ENCODE peak calls at places on chromosomes 4 and X, in six cellular contexts. One of them, this sample, is unnamed. For H3K4me1, the result is how much of the 10 kb centered on the place peaks cover.

GRCh38 chrX:4277122-4277521 is 563.7 kb upstream of the PRKX start:
- DNase-seq in ovary: no peak
- DNase-seq in upper lobe of left lung: no peak
- DNase-seq in transverse colon: no peak
- DNase-seq in HepG2: no peak
- DNase-seq in H1: no peak
- DNase-seq in this sample: no peak

GRCh38 chrX:144732588-144732987 is 514.7 kb upstream of the SPANXN1 start:
- DNase-seq in ovary: no peak
- DNase-seq in upper lobe of left lung: no peak
- DNase-seq in transverse colon: no peak
- DNase-seq in HepG2: no peak
- DNase-seq in H1: no peak
- DNase-seq in this sample: no peak

GRCh38 chr4:164952551-164952950 is 24.9 kb downstream of the TRIM61 start:
- DNase-seq in ovary: no peak
- DNase-seq in upper lobe of left lung: no peak
- DNase-seq in transverse colon: no peak
- DNase-seq in HepG2: no peak
- DNase-seq in H1: no peak
- DNase-seq in this sample: no peak

GRCh38 chr4:120865985-120866384 is 56.5 kb downstream of the PRDM5 start:
- DNase-seq in ovary: no peak
- DNase-seq in upper lobe of left lung: no peak
- DNase-seq in transverse colon: no peak
- DNase-seq in HepG2: no peak
- DNase-seq in H1: no peak
- DNase-seq in this sample: no peak

GRCh38 chr4:156388826-156389225 is 435.2 kb upstream of the CTSO start:
- DNase-seq in ovary: no peak
- DNase-seq in upper lobe of left lung: no peak
- DNase-seq in transverse colon: no peak
- DNase-seq in HepG2: no peak
- DNase-seq in H1: no peak
- DNase-seq in this sample: no peak

GRCh38 chr4:65083076-65083475 is 587.2 kb downstream of the EPHA5 start:
- DNase-seq in ovary: no peak
- DNase-seq in upper lobe of left lung: peak
- DNase-seq in transverse colon: no peak
- DNase-seq in HepG2: no peak
- DNase-seq in H1: no peak
- DNase-seq in this sample: no peak

GRCh38 chr4:120329386-120329785 is 262.7 kb upstream of the MAD2L1 start:
- DNase-seq in ovary: no peak
- DNase-seq in upper lobe of left lung: no peak
- DNase-seq in transverse colon: no peak
- DNase-seq in HepG2: no peak
- DNase-seq in H1: no peak
- DNase-seq in this sample: no peak

GRCh38 chrX:119583431-119584059 is 9.2 kb downstream of the UBE2A start:
- DNase-seq in ovary: no peak
- DNase-seq in upper lobe of left lung: no peak
- DNase-seq in transverse colon: no peak
- DNase-seq in HepG2: no peak
- DNase-seq in H1: no peak
- DNase-seq in this sample: no peak

GRCh38 chr4:153518637-153519384 is 52.7 kb downstream of the TMEM131L start:
- DNase-seq in ovary: no peak
- DNase-seq in upper lobe of left lung: no peak
- DNase-seq in transverse colon: no peak
- DNase-seq in HepG2: peak
- DNase-seq in H1: no peak
- DNase-seq in this sample: no peak

GRCh38 chr4:6695660-6696581 is 2.2 kb downstream of the S100P start:
- DNase-seq in ovary: no peak
- DNase-seq in upper lobe of left lung: no peak
- DNase-seq in transverse colon: peak
- DNase-seq in HepG2: peak
- DNase-seq in H1: no peak
- DNase-seq in this sample: peak

GRCh38 chr4:56874166-56874565 is 33.5 kb upstream of the REST start:
- DNase-seq in ovary: no peak
- DNase-seq in upper lobe of left lung: no peak
- DNase-seq in transverse colon: peak
- DNase-seq in HepG2: no peak
- DNase-seq in H1: peak
- DNase-seq in this sample: no peak

GRCh38 chr4:100984901-100985300 is 362.4 kb downstream of the PPP3CA start:
- DNase-seq in ovary: no peak
- DNase-seq in upper lobe of left lung: no peak
- DNase-seq in transverse colon: no peak
- DNase-seq in HepG2: no peak
- DNase-seq in H1: no peak
- DNase-seq in this sample: no peak

GRCh38 chr4:99157478-99157935 is 13.4 kb upstream of the ADH4 start:
- DNase-seq in ovary: no peak
- DNase-seq in upper lobe of left lung: no peak
- DNase-seq in transverse colon: no peak
- DNase-seq in HepG2: peak
- DNase-seq in H1: no peak
- DNase-seq in this sample: no peak

GRCh38 chr4:127505203-127505602 is 127.6 kb upstream of the INTU start:
- DNase-seq in ovary: peak
- DNase-seq in upper lobe of left lung: no peak
- DNase-seq in transverse colon: no peak
- DNase-seq in HepG2: no peak
- DNase-seq in H1: no peak
- DNase-seq in this sample: no peak

GRCh38 chr4:10160280-10160856 is 43.8 kb upstream of the WDR1 start:
- DNase-seq in ovary: no peak
- DNase-seq in upper lobe of left lung: no peak
- DNase-seq in transverse colon: no peak
- DNase-seq in HepG2: peak
- DNase-seq in H1: no peak
- DNase-seq in this sample: no peak

GRCh38 chr4:20538922-20539321 is 161.3 kb upstream of the PACRGL start:
- DNase-seq in ovary: no peak
- DNase-seq in upper lobe of left lung: no peak
- DNase-seq in transverse colon: no peak
- DNase-seq in HepG2: peak
- DNase-seq in H1: no peak
- DNase-seq in this sample: no peak

GRCh38 chrX:147069926-147070325 is 255.4 kb upstream of the CXorf51A start:
- DNase-seq in ovary: no peak
- DNase-seq in upper lobe of left lung: no peak
- DNase-seq in transverse colon: no peak
- DNase-seq in HepG2: no peak
- DNase-seq in H1: no peak
- DNase-seq in this sample: no peak

GRCh38 chr4:182938213-182938645 is 21.0 kb upstream of the DCTD start:
- DNase-seq in ovary: peak
- DNase-seq in upper lobe of left lung: peak
- DNase-seq in transverse colon: peak
- DNase-seq in HepG2: peak
- DNase-seq in H1: no peak
- DNase-seq in this sample: peak

GRCh38 chrX:83829874-83830273 is 31.1 kb upstream of the CYLC1 start:
- DNase-seq in ovary: no peak
- DNase-seq in upper lobe of left lung: no peak
- DNase-seq in transverse colon: no peak
- DNase-seq in HepG2: no peak
- DNase-seq in H1: no peak
- DNase-seq in this sample: no peak

GRCh38 chrX:102637561-102637960 is 13.7 kb upstream of the GPRASP1 start:
- DNase-seq in ovary: no peak
- DNase-seq in upper lobe of left lung: no peak
- DNase-seq in transverse colon: no peak
- DNase-seq in HepG2: no peak
- DNase-seq in H1: no peak
- DNase-seq in this sample: no peak

GRCh38 chrX:13053171-13053570 is 8.8 kb upstream of the FAM9C start:
- DNase-seq in ovary: no peak
- DNase-seq in upper lobe of left lung: no peak
- DNase-seq in transverse colon: no peak
- DNase-seq in HepG2: no peak
- DNase-seq in H1: no peak
- DNase-seq in this sample: no peak
- TF ChIP-seq EP300 in ovary: no peak
- TF ChIP-seq EP300 in upper lobe of left lung: no peak
- TF ChIP-seq EP300 in transverse colon: no peak
- TF ChIP-seq EP300 in HepG2: no peak
- TF ChIP-seq EP300 in H1: no peak
- TF ChIP-seq EP300 in this sample: no peak

GRCh38 chrX:134807039-134807729 is 148.9 kb upstream of the PLAC1 start:
- DNase-seq in ovary: peak
- DNase-seq in upper lobe of left lung: peak
- DNase-seq in transverse colon: peak
- DNase-seq in HepG2: peak
- DNase-seq in H1: no peak
- DNase-seq in this sample: peak
- H3K4me1 ChIP-seq in ovary: under half
- H3K4me1 ChIP-seq in upper lobe of left lung: under half
- H3K4me1 ChIP-seq in transverse colon: under half
- H3K4me1 ChIP-seq in HepG2: under half
- H3K4me1 ChIP-seq in H1: under half
- H3K4me1 ChIP-seq in this sample: under half

GRCh38 chrX:20266810-20267598 is at the start of gene RPS6KA3:
- DNase-seq in ovary: peak
- DNase-seq in upper lobe of left lung: peak
- DNase-seq in transverse colon: peak
- DNase-seq in HepG2: peak
- DNase-seq in H1: peak
- DNase-seq in this sample: peak

GRCh38 chrX:20267599-20267923 is 852 bp upstream of the RPS6KA3 start:
- DNase-seq in ovary: no peak
- DNase-seq in upper lobe of left lung: no peak
- DNase-seq in transverse colon: no peak
- DNase-seq in HepG2: no peak
- DNase-seq in H1: no peak
- DNase-seq in this sample: no peak

GRCh38 chrX:20265726-20266681 is 705 bp downstream of the RPS6KA3 start:
- DNase-seq in ovary: peak
- DNase-seq in upper lobe of left lung: peak
- DNase-seq in transverse colon: peak
- DNase-seq in HepG2: no peak
- DNase-seq in H1: no peak
- DNase-seq in this sample: peak

GRCh38 chrX:20263474-20263873 is 3.2 kb downstream of the RPS6KA3 start:
- DNase-seq in ovary: no peak
- DNase-seq in upper lobe of left lung: no peak
- DNase-seq in transverse colon: no peak
- DNase-seq in HepG2: no peak
- DNase-seq in H1: no peak
- DNase-seq in this sample: no peak

DNA sequence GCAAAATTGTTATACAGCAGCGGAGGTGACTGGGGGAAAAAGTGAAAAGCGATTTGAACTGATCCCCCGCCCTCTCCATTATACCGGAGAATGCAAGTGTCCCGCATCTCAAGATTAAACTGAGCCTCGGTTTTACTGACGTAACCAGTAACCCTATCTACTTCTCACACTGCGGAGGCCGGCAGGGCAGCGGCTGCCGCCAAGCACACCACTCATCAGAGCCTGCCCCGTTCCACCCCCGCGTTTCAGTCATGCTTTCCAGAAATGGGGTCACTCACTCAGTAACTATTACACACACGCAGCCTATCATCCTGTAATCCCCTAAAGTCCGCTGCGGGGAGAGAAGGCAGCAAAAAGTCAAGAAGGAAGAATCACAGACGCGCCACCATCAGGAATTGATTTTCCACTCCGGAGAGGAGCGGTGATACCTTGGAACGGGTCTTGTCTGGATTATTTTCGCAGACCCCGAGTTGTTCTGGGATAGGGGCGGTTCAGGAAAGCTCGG is 1.4 kb downstream of the RPS6KA3 start:
- DNase-seq in ovary: peak
- DNase-seq in upper lobe of left lung: peak
- DNase-seq in transverse colon: peak
- DNase-seq in HepG2: peak
- DNase-seq in H1: no peak
- DNase-seq in this sample: peak
- TF ChIP-seq POLR2A in ovary: peak
- TF ChIP-seq POLR2A in upper lobe of left lung: peak
- TF ChIP-seq POLR2A in transverse colon: peak
- TF ChIP-seq POLR2A in HepG2: peak
- TF ChIP-seq POLR2A in H1: no peak
- TF ChIP-seq POLR2A in this sample: no peak

DNA sequence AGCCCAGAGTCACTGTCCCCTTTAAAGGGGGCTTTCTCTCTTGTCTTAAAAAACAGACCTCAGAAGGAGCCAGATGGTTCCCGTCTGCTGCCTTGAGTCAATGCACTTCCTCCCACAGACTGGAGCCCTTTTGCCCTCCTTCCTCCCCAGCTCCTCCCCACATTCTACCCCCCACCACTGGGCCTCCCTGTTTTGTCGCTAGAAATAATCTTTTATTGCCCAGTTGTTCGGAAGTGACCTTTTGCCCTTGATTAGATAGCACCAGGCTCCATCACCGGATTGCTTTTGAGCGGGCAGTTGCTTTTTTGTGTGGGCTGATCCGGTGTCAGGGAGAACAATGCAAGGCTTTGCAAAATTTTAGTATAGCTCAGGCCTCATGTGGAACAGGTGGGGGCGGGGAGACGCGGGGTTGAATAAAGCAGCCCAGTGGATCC is 47.7 kb downstream of the SPRY1 start:
- DNase-seq in ovary: peak
- DNase-seq in upper lobe of left lung: peak
- DNase-seq in transverse colon: peak
- DNase-seq in HepG2: peak
- DNase-seq in H1: peak
- DNase-seq in this sample: no peak
- TF ChIP-seq EP300 in ovary: no peak
- TF ChIP-seq EP300 in upper lobe of left lung: no peak
- TF ChIP-seq EP300 in transverse colon: no peak
- TF ChIP-seq EP300 in HepG2: peak
- TF ChIP-seq EP300 in H1: no peak
- TF ChIP-seq EP300 in this sample: no peak

GRCh38 chr4:18566970-18567799 is 545.6 kb upstream of the LCORL start:
- DNase-seq in ovary: no peak
- DNase-seq in upper lobe of left lung: no peak
- DNase-seq in transverse colon: no peak
- DNase-seq in HepG2: peak
- DNase-seq in H1: no peak
- DNase-seq in this sample: no peak

GRCh38 chr4:18570370-18570769 is 548.8 kb upstream of the LCORL start:
- DNase-seq in ovary: no peak
- DNase-seq in upper lobe of left lung: no peak
- DNase-seq in transverse colon: no peak
- DNase-seq in HepG2: peak
- DNase-seq in H1: no peak
- DNase-seq in this sample: no peak

GRCh38 chr4:18571252-18571885 is 549.8 kb upstream of the LCORL start:
- DNase-seq in ovary: no peak
- DNase-seq in upper lobe of left lung: no peak
- DNase-seq in transverse colon: no peak
- DNase-seq in HepG2: peak
- DNase-seq in H1: no peak
- DNase-seq in this sample: no peak

GRCh38 chr4:18568600-18568999 is 547.0 kb upstream of the LCORL start:
- DNase-seq in ovary: no peak
- DNase-seq in upper lobe of left lung: no peak
- DNase-seq in transverse colon: no peak
- DNase-seq in HepG2: no peak
- DNase-seq in H1: no peak
- DNase-seq in this sample: no peak
- H3K4me1 ChIP-seq in ovary: under half
- H3K4me1 ChIP-seq in upper lobe of left lung: under half
- H3K4me1 ChIP-seq in transverse colon: under half
- H3K4me1 ChIP-seq in HepG2: half or more
- H3K4me1 ChIP-seq in H1: under half
- H3K4me1 ChIP-seq in this sample: under half

This sample was measured in suprapubic skin.